ENCODE peak calls at places on chromosomes 3 and 15, in nine cellular contexts. V is gastrocnemius medialis, Z is heart right ventricle, H is IMR-90, S is cardiac fibroblast, L is sigmoid colon, K is AG04450, G is WTC11, I is psoas muscle. D is an unnamed sample.

GRCh38 chr15:99016680-99017321 is 9.2 kb upstream of the PGPEP1L start:
- DNase-seq in V (no peak), Z (peak), H (peak), S (no peak), L (no peak), K (no peak), G (no peak), I (peak), D (no peak)

GRCh38 chr15:28783466-28783865 is 65.0 kb downstream of the GOLGA6L7 start:
- DNase-seq in V (no peak), Z (no peak), H (no peak), S (no peak), L (no peak), K (no peak), G (no peak), I (no peak), D (no peak)

GRCh38 chr15:95953032-95953431 is 377.5 kb upstream of the NR2F2 start:
- DNase-seq in V (no peak), Z (no peak), H (peak), S (no peak), L (no peak), K (no peak), G (no peak), I (no peak), D (no peak)

GRCh38 chr3:55066406-55067128 is 138.7 kb upstream of the LRTM1 start:
- DNase-seq in V (no peak), Z (no peak), H (peak), S (peak), L (no peak), K (no peak), G (no peak), I (no peak), D (no peak)

GRCh38 chr3:184770541-184770940 is 41.4 kb upstream of the VPS8 start:
- DNase-seq in V (no peak), Z (no peak), H (no peak), S (no peak), L (no peak), K (no peak), G (no peak), I (peak), D (no peak)

GRCh38 chr15:20352241-20353200 is 189.1 kb downstream of the GOLGA6L6 start:
- DNase-seq in V (no peak), Z (no peak), H (no peak), S (no peak), L (peak), K (no peak), G (peak), I (peak), D (no peak)

GRCh38 chr15:92914103-92914499 is 14.0 kb downstream of the CHD2 start:
- DNase-seq in V (no peak), Z (no peak), H (no peak), S (no peak), L (no peak), K (no peak), G (no peak), I (no peak), D (no peak)

GRCh38 chr3:11632564-11632963 is 11.2 kb downstream of the VGLL4 start:
- DNase-seq in V (no peak), Z (no peak), H (no peak), S (no peak), L (no peak), K (no peak), G (no peak), I (no peak), D (no peak)

GRCh38 chr15:55937040-55937439 is 56.4 kb downstream of the NEDD4 start:
- DNase-seq in V (no peak), Z (no peak), H (peak), S (peak), L (no peak), K (no peak), G (no peak), I (no peak), D (no peak)

GRCh38 chr15:65824941-65825544 is 33.0 kb upstream of the DENND4A start:
- DNase-seq in V (peak), Z (no peak), H (peak), S (peak), L (peak), K (no peak), G (no peak), I (peak), D (no peak)

GRCh38 chr3:198109883-198110282 is 149.9 kb downstream of the LMLN start:
- DNase-seq in V (no peak), Z (no peak), H (no peak), S (no peak), L (no peak), K (no peak), G (no peak), I (no peak), D (no peak)

GRCh38 chr3:188594137-188594536 is 440.2 kb downstream of the LPP start:
- DNase-seq in V (no peak), Z (no peak), H (peak), S (peak), L (no peak), K (peak), G (no peak), I (no peak), D (no peak)

GRCh38 chr3:29185706-29186105 is 95.2 kb upstream of the RBMS3 start:
- DNase-seq in V (no peak), Z (no peak), H (peak), S (no peak), L (no peak), K (no peak), G (no peak), I (no peak), D (no peak)

GRCh38 chr3:67876261-67876660 is 221.8 kb upstream of the SUCLG2 start:
- DNase-seq in V (no peak), Z (no peak), H (no peak), S (no peak), L (no peak), K (no peak), G (no peak), I (no peak), D (no peak)

GRCh38 chr3:111325160-111325707 is 216.8 kb upstream of the CD96 start:
- DNase-seq in V (no peak), Z (no peak), H (peak), S (no peak), L (no peak), K (no peak), G (no peak), I (no peak), D (no peak)

GRCh38 chr3:123202451-123202850 is 708 bp downstream of the SEC22A start:
- DNase-seq in V (no peak), Z (no peak), H (peak), S (peak), L (no peak), K (no peak), G (peak), I (no peak), D (no peak)

GRCh38 chr3:85360742-85361387 is 402.1 kb downstream of the CADM2 start:
- DNase-seq in V (no peak), Z (no peak), H (peak), S (peak), L (no peak), K (no peak), G (peak), I (no peak), D (peak)

GRCh38 chr3:129348734-129349133 is 70.1 kb downstream of the HMCES start:
- DNase-seq in V (no peak), Z (no peak), H (no peak), S (no peak), L (no peak), K (no peak), G (no peak), I (peak), D (no peak)

GRCh38 chr15:70832176-70832575 is 21.8 kb downstream of the LARP6 start:
- DNase-seq in V (no peak), Z (no peak), H (no peak), S (no peak), L (no peak), K (no peak), G (no peak), I (no peak), D (no peak)

GRCh38 chr3:98901032-98901464 is 447 bp downstream of the DCBLD2 start:
- DNase-seq in V (peak), Z (peak), H (peak), S (peak), L (peak), K (no peak), G (peak), I (peak), D (peak)

GRCh38 chr3:61627768-61628185 is 66.4 kb downstream of the PTPRG start:
- DNase-seq in V (no peak), Z (no peak), H (peak), S (peak), L (no peak), K (peak), G (no peak), I (no peak), D (no peak)

GRCh38 chr3:126501054-126501453 is 16.5 kb downstream of the UROC1 start:
- DNase-seq in V (no peak), Z (no peak), H (no peak), S (no peak), L (no peak), K (no peak), G (no peak), I (no peak), D (no peak)

GRCh38 chr3:31479431-31479830 is 53.3 kb upstream of the STT3B start:
- DNase-seq in V (no peak), Z (no peak), H (no peak), S (no peak), L (no peak), K (no peak), G (no peak), I (no peak), D (no peak)

GRCh38 chr3:143207338-143207961 is 87.9 kb downstream of the CHST2 start:
- DNase-seq in V (no peak), Z (no peak), H (peak), S (peak), L (no peak), K (peak), G (no peak), I (no peak), D (no peak)

GRCh38 chr3:151630938-151631417 is 102.7 kb upstream of the AADACL2 start:
- DNase-seq in V (no peak), Z (no peak), H (peak), S (peak), L (no peak), K (no peak), G (no peak), I (no peak), D (no peak)

GRCh38 chr3:47163023-47163989 is 607 bp downstream of the SETD2 start:
- DNase-seq in V (peak), Z (peak), H (peak), S (peak), L (peak), K (no peak), G (peak), I (peak), D (peak)

GRCh38 chr15:45030743-45031142 is 7.7 kb downstream of the SORD start:
- DNase-seq in V (no peak), Z (no peak), H (no peak), S (no peak), L (no peak), K (no peak), G (no peak), I (no peak), D (no peak)

GRCh38 chr3:47617061-47618010 is 38.7 kb upstream of the CSPG5 start:
- DNase-seq in V (no peak), Z (no peak), H (peak), S (no peak), L (no peak), K (no peak), G (no peak), I (no peak), D (no peak)

GRCh38 chr3:64759811-64760210 is 72.0 kb upstream of the ADAMTS9 start:
- DNase-seq in V (peak), Z (no peak), H (peak), S (no peak), L (no peak), K (no peak), G (no peak), I (no peak), D (no peak)

GRCh38 chr3:156630081-156630772 is 44.2 kb upstream of the TIPARP start:
- DNase-seq in V (no peak), Z (no peak), H (peak), S (no peak), L (no peak), K (no peak), G (no peak), I (no peak), D (no peak)

GRCh38 chr3:157127268-157127667 is 32.7 kb downstream of the CCNL1 start:
- DNase-seq in V (no peak), Z (no peak), H (peak), S (no peak), L (no peak), K (no peak), G (no peak), I (no peak), D (no peak)

GRCh38 chr15:76898102-76898501 is 7.0 kb downstream of the SCAPER start:
- DNase-seq in V (no peak), Z (no peak), H (peak), S (no peak), L (no peak), K (no peak), G (no peak), I (no peak), D (no peak)

GRCh38 chr3:30428251-30428650 is 178.2 kb upstream of the TGFBR2 start:
- DNase-seq in V (no peak), Z (no peak), H (peak), S (peak), L (no peak), K (no peak), G (no peak), I (no peak), D (no peak)

GRCh38 chr3:40249168-40249567 is 60.3 kb upstream of the EIF1B start:
- DNase-seq in V (no peak), Z (peak), H (no peak), S (no peak), L (no peak), K (no peak), G (no peak), I (no peak), D (no peak)

GRCh38 chr3:112847692-112848091 is 1.0 kb upstream of the CD200R1L start:
- DNase-seq in V (no peak), Z (no peak), H (no peak), S (no peak), L (no peak), K (no peak), G (no peak), I (no peak), D (no peak)

GRCh38 chr3:168088106-168088722 is 7.5 kb downstream of the GOLIM4 start:
- DNase-seq in V (no peak), Z (no peak), H (no peak), S (no peak), L (no peak), K (no peak), G (peak), I (no peak), D (no peak)

GRCh38 chr3:192207239-192207638 is 520.1 kb downstream of the FGF12 start:
- DNase-seq in V (no peak), Z (no peak), H (no peak), S (no peak), L (no peak), K (no peak), G (no peak), I (no peak), D (no peak)
- TF ChIP-seq CTCF in V (no peak), Z (no peak), H (no peak), S (no peak), L (no peak), K (no peak), G (no peak), I (no peak), D (no peak)

GRCh38 chr3:149967067-149967685 is 3.5 kb downstream of the PFN2 start:
- DNase-seq in V (no peak), Z (no peak), H (peak), S (peak), L (no peak), K (no peak), G (no peak), I (no peak), D (no peak)

GRCh38 chr3:149969945-149970715 is 565 bp downstream of the PFN2 start:
- DNase-seq in V (peak), Z (peak), H (peak), S (peak), L (peak), K (peak), G (peak), I (peak), D (peak)

GRCh38 chr3:149970716-149971402 is at the start of gene PFN2:
- DNase-seq in V (peak), Z (peak), H (peak), S (peak), L (peak), K (peak), G (peak), I (peak), D (peak)

GRCh38 chr3:149968216-149968615 is 2.5 kb downstream of the PFN2 start:
- DNase-seq in V (no peak), Z (no peak), H (peak), S (no peak), L (no peak), K (no peak), G (no peak), I (no peak), D (no peak)

DNA sequence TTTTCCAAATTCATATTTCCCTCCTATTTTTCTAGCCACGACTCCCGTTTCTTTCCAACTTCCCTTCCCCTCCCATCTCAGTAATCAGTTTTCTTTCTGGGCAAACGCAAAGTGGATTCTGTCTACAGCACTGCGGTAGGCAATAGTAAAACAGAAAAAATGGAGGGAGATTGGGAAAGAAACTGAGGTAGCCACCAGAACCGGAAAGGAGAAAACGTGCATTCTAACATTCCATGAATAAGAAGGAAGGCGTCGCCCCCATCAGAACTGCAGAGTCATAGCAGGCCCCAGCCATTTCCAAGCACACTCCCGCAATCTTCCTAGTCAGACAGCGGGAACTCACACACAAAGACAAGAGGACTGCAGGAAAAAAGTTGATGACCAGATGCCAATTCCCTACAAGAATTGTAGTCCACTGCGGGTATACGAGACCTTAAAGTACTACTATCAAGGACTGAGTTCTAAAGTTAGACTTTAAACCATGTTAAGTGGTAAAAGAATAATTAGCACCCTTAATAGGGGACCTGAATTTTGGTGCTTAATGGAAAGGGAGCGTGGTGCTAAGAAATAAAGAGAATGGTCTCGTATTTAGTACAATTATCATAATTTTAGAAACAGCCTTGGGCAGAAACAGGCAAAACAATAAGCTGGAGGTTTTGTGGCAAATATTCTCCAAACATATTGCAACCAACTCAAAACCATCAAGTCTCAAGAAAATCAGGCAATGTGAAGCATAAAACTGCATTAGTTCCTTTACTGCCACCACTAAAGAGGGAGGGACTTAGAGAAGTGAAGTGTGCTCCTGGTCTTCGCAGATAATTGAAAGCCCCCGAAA is 1.4 kb downstream of the PFN2 start:
- DNase-seq in V (peak), Z (no peak), H (peak), S (peak), L (peak), K (peak), G (peak), I (peak), D (peak)
- TF ChIP-seq CTCF in V (no peak), Z (no peak), H (peak), S (no peak), L (no peak), K (peak), G (no peak), I (no peak), D (peak)

GRCh38 chr3:158737987-158738615 is 5.8 kb upstream of the RARRES1 start:
- DNase-seq in V (no peak), Z (no peak), H (peak), S (no peak), L (no peak), K (peak), G (no peak), I (no peak), D (no peak)
- TF ChIP-seq CTCF in V (no peak), Z (no peak), H (peak), S (no peak), L (no peak), K (no peak), G (no peak), I (no peak), D (no peak)

DNA sequence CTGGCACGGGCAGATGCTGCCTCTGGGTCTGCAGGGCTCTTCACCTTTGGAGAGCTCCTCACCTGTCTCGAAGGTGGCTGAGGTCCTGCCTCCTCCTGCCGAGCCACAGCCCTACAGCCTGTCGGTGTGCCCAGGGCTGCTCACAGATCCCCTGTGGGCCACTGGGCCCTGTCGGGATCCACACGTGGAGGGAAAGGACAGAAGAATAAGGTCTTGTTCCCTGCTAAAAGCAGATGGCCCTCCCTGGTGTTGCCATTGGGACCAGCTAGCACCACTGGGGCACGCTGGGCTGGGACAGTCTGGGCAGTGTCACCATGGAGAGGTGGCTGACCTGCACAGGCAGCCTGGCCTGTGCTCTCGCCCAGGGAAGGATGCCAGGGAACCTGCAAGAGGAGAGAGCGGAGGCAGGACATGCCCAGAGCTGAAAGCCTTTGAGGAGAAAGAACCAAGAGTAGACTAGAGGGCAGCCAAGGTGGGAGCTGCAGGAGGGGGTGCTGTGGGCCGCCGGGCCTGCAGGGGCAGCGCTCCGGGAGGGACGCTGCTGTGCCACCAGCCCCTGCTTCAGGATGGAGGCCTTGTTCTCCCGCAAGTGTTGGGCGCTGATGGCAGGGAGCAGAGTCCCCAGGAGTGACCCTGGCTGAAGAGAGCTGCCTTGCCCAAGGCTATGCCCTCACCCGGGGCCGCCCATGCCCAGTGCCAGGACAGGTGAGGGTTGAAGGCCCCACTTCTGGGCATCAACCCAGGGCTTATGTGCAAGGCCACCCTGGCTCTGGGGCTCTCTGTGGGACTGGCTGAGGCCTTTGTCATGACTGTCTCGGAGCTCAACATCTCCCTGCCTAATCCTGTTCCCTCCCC is 210.2 kb downstream of the XXYLT1 start:
- DNase-seq in V (no peak), Z (peak), H (no peak), S (no peak), L (peak), K (no peak), G (no peak), I (peak), D (no peak)
- TF ChIP-seq CTCF in V (no peak), Z (no peak), H (no peak), S (no peak), L (no peak), K (no peak), G (no peak), I (no peak), D (peak)

DNA sequence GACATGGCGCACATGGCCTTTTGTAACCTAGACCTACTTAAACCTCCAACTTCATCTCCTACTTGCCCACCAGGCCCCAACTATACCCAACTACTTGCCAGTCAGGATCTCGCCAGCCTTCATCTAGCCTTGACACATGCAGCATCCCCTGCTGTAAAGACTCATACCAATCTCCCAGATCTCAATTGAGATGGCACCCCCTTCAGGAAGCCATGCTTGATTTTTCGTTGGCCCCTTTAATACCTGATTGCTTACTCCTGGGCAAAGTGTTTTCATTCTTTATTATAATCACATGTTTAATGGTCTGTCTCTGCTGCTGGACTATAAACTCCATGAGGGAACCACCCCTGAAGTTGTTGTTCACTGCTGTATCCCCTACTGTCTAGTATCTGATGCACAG is 150.8 kb downstream of the SOX2 start:
- DNase-seq in V (no peak), Z (no peak), H (no peak), S (no peak), L (no peak), K (no peak), G (no peak), I (no peak), D (no peak)
- TF ChIP-seq CTCF in V (no peak), Z (no peak), H (no peak), S (no peak), L (no peak), K (no peak), G (no peak), I (no peak), D (no peak)

GRCh38 chr3:43894176-43895049 is 203.7 kb downstream of the ABHD5 start:
- DNase-seq in V (no peak), Z (peak), H (peak), S (peak), L (no peak), K (peak), G (peak), I (peak), D (peak)
- TF ChIP-seq CTCF in V (no peak), Z (no peak), H (no peak), S (no peak), L (no peak), K (no peak), G (no peak), I (no peak), D (peak)